ENCODE peak calls at places on chromosome 9, in four cellular contexts. X is fibroblast of the aortic adventitia, M is AG04450, S is EL. H is an unnamed sample.
A peak's percentile ranks its signal among the peaks of the same experiment; 100 is the strongest.

GRCh38 chr9:102049586-102050246 is 311.3 kb upstream of the GRIN3A start:
- DNase-seq in M (no peak), X (no peak), S (no peak), H (no peak)

GRCh38 chr9:87564111-87564510 is 66.4 kb downstream of the DAPK1 start:
- DNase-seq in S (peak; percentile 46), X (peak; percentile 44), M (no peak), H (no peak)

GRCh38 chr9:36791204-36791948 is 218.7 kb downstream of the MELK start:
- DNase-seq in M (no peak), X (no peak), S (no peak), H (no peak)

GRCh38 chr9:124353166-124353768 is 62.0 kb downstream of the PSMB7 start:
- DNase-seq in X (no peak), M (no peak), S (no peak), H (no peak)

GRCh38 chr9:35406183-35406959 is 83.5 kb upstream of the RUSC2 start:
- DNase-seq in X (no peak), M (no peak), S (no peak), H (no peak)

GRCh38 chr9:135813671-135814290 is 93.6 kb downstream of the CAMSAP1 start:
- DNase-seq in S (no peak), M (no peak), X (no peak), H (no peak)

GRCh38 chr9:82117025-82117424 is 128.5 kb downstream of the SPATA31D1 start:
- DNase-seq in M (no peak), S (no peak), X (peak; percentile 51), H (no peak)

GRCh38 chr9:78781681-78782080 is 484.8 kb downstream of the PSAT1 start:
- DNase-seq in S (peak; percentile 26), M (no peak), X (no peak), H (no peak)

GRCh38 chr9:115167175-115167574 is 49.2 kb upstream of the TNC start:
- DNase-seq in S (peak; percentile 97), X (peak; percentile 74), M (peak; percentile 39), H (no peak)